ENCODE peak calls at places on chromosomes 11 and 22, in nine cellular contexts. L is stimulated activated CD4-positive, alpha-beta T cell treated with anti-CD3 and anti-CD28 coated beads, Interleukin-15, amount 100 ng/mL, for 1 hour; R is lower lobe of right lung; P is smooth muscle cell of the brain vasculature; S is stimulated activated naive CD8-positive, alpha-beta T cell treated with anti-CD3 and anti-CD28 coated beads, Interleukin-15, amount 100 ng/mL, for 72 hours; W is glutamatergic neuron; J is H54; B is NCI-H1417; Q is kidney tubule cell. N is an unnamed sample.

GRCh38 chr22:49922484-49922883 is 4.0 kb downstream of the CRELD2 start:
- DNase-seq in S (no peak), R (peak; percentile 43), B (no peak), W (no peak), Q (no peak), L (no peak), P (no peak), J (no peak), N (no peak)

GRCh38 chr11:69154211-69154913 is 1.4 kb upstream of the SMIM38 start:
- DNase-seq in W (no peak), Q (no peak), L (no peak), R (no peak), J (no peak), S (no peak), B (no peak), P (no peak), N (no peak)

GRCh38 chr11:109739374-109739773 is 317.4 kb downstream of the C11orf87 start:
- DNase-seq in S (no peak), W (no peak), Q (no peak), L (no peak), J (no peak), P (no peak), B (no peak), R (no peak), N (no peak)

GRCh38 chr11:39361557-39361956 is 2097.9 kb downstream of the LRRC4C start:
- DNase-seq in S (no peak), Q (no peak), P (no peak), J (no peak), B (no peak), R (no peak), W (no peak), L (no peak), N (no peak)

GRCh38 chr11:108069947-108070346 is 51.4 kb upstream of the ACAT1 start:
- DNase-seq in R (no peak), L (no peak), S (no peak), J (peak; percentile 1), P (no peak), B (no peak), Q (peak; percentile 46), W (no peak), N (no peak)

GRCh38 chr11:131674051-131674755 is 303.8 kb downstream of the NTM start:
- DNase-seq in J (peak; percentile 52), B (peak; percentile 54), W (peak; percentile 88), L (no peak), S (peak; percentile 51), R (peak; percentile 73), P (no peak), Q (peak; percentile 87), N (peak; percentile 23)

GRCh38 chr22:36204001-36204640 is 2.5 kb upstream of the APOL4 start:
- DNase-seq in J (no peak), P (no peak), R (no peak), B (no peak), W (no peak), S (no peak), L (no peak), Q (no peak), N (no peak)

GRCh38 chr22:43919106-43919965 is 4.3 kb upstream of the PNPLA3 start:
- DNase-seq in J (peak; percentile 50), B (no peak), Q (no peak), L (no peak), W (no peak), P (no peak), S (no peak), R (no peak), N (no peak)

GRCh38 chr11:11966826-11967668 is 41.4 kb downstream of the DKK3 start:
- DNase-seq in J (peak; percentile 66), B (peak; percentile 67), S (peak; percentile 71), Q (peak; percentile 69), L (peak; percentile 52), W (peak; percentile 88), P (no peak), R (peak; percentile 78), N (peak; percentile 30)

GRCh38 chr11:19220903-19221682 is 19.3 kb upstream of the CSRP3 start:
- DNase-seq in P (no peak), L (no peak), B (no peak), R (no peak), S (no peak), Q (no peak), W (no peak), J (no peak), N (no peak)

GRCh38 chr22:29470159-29470855 is 9.7 kb upstream of the NEFH start:
- DNase-seq in Q (peak; percentile 71), P (no peak), B (peak; percentile 65), R (peak; percentile 76), S (peak; percentile 70), J (peak; percentile 77), W (peak; percentile 95), L (peak; percentile 52), N (peak; percentile 77)

GRCh38 chr11:68036141-68036716 is 2.6 kb upstream of the TCIRG1 start:
- DNase-seq in J (no peak), S (no peak), B (no peak), R (peak; percentile 86), L (no peak), P (no peak), W (peak; percentile 11), Q (no peak), N (no peak)

GRCh38 chr11:3139086-3139440 is 26.0 kb downstream of the OSBPL5 start:
- DNase-seq in B (no peak), J (no peak), S (no peak), W (no peak), L (no peak), P (no peak), R (peak; percentile 41), Q (no peak), N (no peak)

GRCh38 chr11:94968334-94968958 is 4.9 kb downstream of the CWC15 start:
- DNase-seq in W (no peak), P (no peak), L (no peak), J (no peak), S (no peak), Q (peak; percentile 33), B (no peak), R (no peak), N (no peak)

GRCh38 chr22:21000987-21001600 is 824 bp downstream of the THAP7 start:
- DNase-seq in W (no peak), R (no peak), P (no peak), S (no peak), B (no peak), Q (peak; percentile 11), L (no peak), J (no peak), N (no peak)

GRCh38 chr11:106156290-106156937 is 79.0 kb downstream of the AASDHPPT start:
- DNase-seq in B (peak; percentile 12), W (no peak), R (no peak), L (no peak), Q (peak; percentile 54), J (no peak), S (no peak), P (peak; percentile 24), N (no peak)

GRCh38 chr11:92130432-92130831 is 94.2 kb upstream of the FAT3 start:
- DNase-seq in L (no peak), S (no peak), B (no peak), P (no peak), J (no peak), R (no peak), Q (peak; percentile 77), W (no peak), N (no peak)

GRCh38 chr11:40219401-40219800 is 1240.1 kb downstream of the LRRC4C start:
- DNase-seq in J (no peak), L (no peak), P (no peak), Q (no peak), S (no peak), R (no peak), W (no peak), B (no peak), N (no peak)

GRCh38 chr11:47384498-47384897 is 6.2 kb upstream of the SPI1 start:
- DNase-seq in W (no peak), B (no peak), R (no peak), L (no peak), S (no peak), J (no peak), Q (no peak), P (no peak), N (no peak)

GRCh38 chr22:39144101-39144815 is 8.2 kb downstream of the CBX7 start:
- DNase-seq in P (no peak), R (peak; percentile 61), W (no peak), B (no peak), J (peak; percentile 47), L (peak; percentile 26), Q (peak; percentile 66), S (peak; percentile 48), N (no peak)

GRCh38 chr22:39041908-39042307 is 1.2 kb downstream of the APOBEC3F start:
- DNase-seq in W (no peak), R (no peak), B (no peak), Q (no peak), S (no peak), L (no peak), J (no peak), P (no peak), N (no peak)

GRCh38 chr11:14422052-14422813 is 63.2 kb upstream of the RRAS2 start:
- DNase-seq in R (peak; percentile 76), B (peak; percentile 71), W (peak; percentile 89), L (no peak), Q (peak; percentile 100), P (peak; percentile 88), S (no peak), J (peak; percentile 78), N (peak; percentile 53)

N was measured in DMS153.